ENCODE peak calls at places on chromosomes 7 and 10, in six cellular contexts. S is IMR-90, H is esophagus squamous epithelium, N is heart left ventricle, C is esophagus muscularis mucosa, V is NB4. E is an unnamed sample.

GRCh38 chr7:76334320-76334967 is 24.3 kb downstream of the YWHAG start:
- DNase-seq in S (no peak), H (no peak), N (no peak), C (no peak), V (no peak), E (no peak)

GRCh38 chr7:18354686-18355085 is 140.9 kb upstream of the HDAC9 start:
- DNase-seq in S (peak; percentile 50), H (no peak), N (no peak), C (no peak), V (no peak), E (no peak)

GRCh38 chr10:351770-352318 is 216.6 kb downstream of the ZMYND11 start:
- DNase-seq in S (no peak), H (no peak), N (no peak), C (no peak), V (no peak), E (no peak)

GRCh38 chr7:121080913-121081326 is 92.4 kb downstream of the CPED1 start:
- DNase-seq in S (no peak), H (no peak), N (no peak), C (no peak), V (no peak), E (no peak)

GRCh38 chr10:46001187-46001756 is 29.0 kb downstream of the TIMM23 start:
- DNase-seq in S (no peak), H (no peak), N (no peak), C (no peak), V (no peak), E (no peak)

GRCh38 chr10:102815790-102816549 is 21.2 kb downstream of the CYP17A1 start:
- DNase-seq in S (peak; percentile 96), H (no peak), N (peak; percentile 73), C (peak; percentile 93), V (peak; percentile 51), E (no peak)

GRCh38 chr10:131177431-131178327 is 133.8 kb downstream of the TCERG1L start:
- DNase-seq in S (no peak), H (no peak), N (no peak), C (no peak), V (no peak), E (no peak)

GRCh38 chr7:128000048-128000447 is 31.2 kb downstream of the LRRC4 start:
- DNase-seq in S (no peak), H (no peak), N (no peak), C (no peak), V (no peak), E (no peak)

GRCh38 chr7:116138202-116138801 is 72.0 kb upstream of the TES start:
- DNase-seq in S (peak; percentile 83), H (no peak), N (no peak), C (no peak), V (peak; percentile 63), E (no peak)

GRCh38 chr10:73561192-73561591 is 29.9 kb downstream of the USP54 start:
- DNase-seq in S (no peak), H (no peak), N (no peak), C (no peak), V (no peak), E (no peak)

GRCh38 chr10:104277785-104278184 is 8.8 kb downstream of the GSTO2 start:
- DNase-seq in S (no peak), H (no peak), N (no peak), C (no peak), V (no peak), E (no peak)

GRCh38 chr10:79286318-79286951 is 60.8 kb upstream of the PPIF start:
- DNase-seq in S (peak; percentile 29), H (peak; percentile 77), N (peak; percentile 64), C (peak; percentile 94), V (peak; percentile 100), E (peak; percentile 61)

GRCh38 chr10:103584216-103585010 is 90.9 kb downstream of the NEURL1 start:
- DNase-seq in S (no peak), H (no peak), N (peak; percentile 39), C (no peak), V (peak; percentile 38), E (no peak)

GRCh38 chr10:13712799-13713581 is 126.2 kb downstream of the PRPF18 start:
- DNase-seq in S (peak; percentile 99), H (peak; percentile 15), N (peak; percentile 82), C (peak; percentile 93), V (peak; percentile 89), E (peak; percentile 93)

GRCh38 chr7:47510192-47510591 is 71.7 kb downstream of the TNS3 start:
- DNase-seq in S (no peak), H (no peak), N (no peak), C (no peak), V (no peak), E (no peak)

GRCh38 chr7:148706368-148706767 is 7.7 kb downstream of the CUL1 start:
- DNase-seq in S (no peak), H (no peak), N (no peak), C (no peak), V (no peak), E (no peak)

GRCh38 chr10:46551701-46552525 is 4.5 kb downstream of the GPRIN2 start:
- DNase-seq in S (no peak), H (no peak), N (peak; percentile 7), C (no peak), V (no peak), E (peak; percentile 85)

GRCh38 chr10:47192273-47192672 is 107.7 kb upstream of the GDF10 start:
- DNase-seq in S (no peak), H (no peak), N (no peak), C (peak; percentile 86), V (no peak), E (peak; percentile 59)

GRCh38 chr7:64914557-64914956 is 11.5 kb downstream of the ZNF273 start:
- DNase-seq in S (no peak), H (no peak), N (no peak), C (no peak), V (no peak), E (no peak)

GRCh38 chr10:96287392-96288105 is 16.2 kb upstream of the BLNK start:
- DNase-seq in S (no peak), H (no peak), N (no peak), C (no peak), V (no peak), E (no peak)

GRCh38 chr7:158861936-158862704 is 5.8 kb downstream of the DYNC2I1 start:
- DNase-seq in S (no peak), H (no peak), N (no peak), C (no peak), V (no peak), E (peak; percentile 83)

GRCh38 chr7:106504620-106505019 is 156.3 kb downstream of the CCDC71L start:
- DNase-seq in S (peak; percentile 47), H (no peak), N (no peak), C (no peak), V (no peak), E (no peak)

GRCh38 chr10:75140246-75140645 is 28.8 kb downstream of the SAMD8 start:
- DNase-seq in S (no peak), H (no peak), N (no peak), C (no peak), V (no peak), E (no peak)

GRCh38 chr7:45136106-45137060 is 21.2 kb upstream of the RAMP3 start:
- DNase-seq in S (peak; percentile 74), H (no peak), N (peak; percentile 46), C (no peak), V (peak; percentile 94), E (peak; percentile 23)

GRCh38 chr7:140972344-140972743 is 42.4 kb downstream of the MRPS33 start:
- DNase-seq in S (no peak), H (no peak), N (no peak), C (no peak), V (no peak), E (no peak)

GRCh38 chr7:149454006-149454405 is 6.9 kb downstream of the ZNF777 start:
- DNase-seq in S (no peak), H (no peak), N (no peak), C (peak; percentile 53), V (no peak), E (peak; percentile 31)

GRCh38 chr7:6015917-6016652 is 7.0 kb downstream of the AIMP2 start:
- DNase-seq in S (peak; percentile 95), H (no peak), N (peak; percentile 46), C (no peak), V (no peak), E (peak; percentile 68)

GRCh38 chr10:8214587-8214986 is 160.1 kb downstream of the GATA3 start:
- DNase-seq in S (no peak), H (no peak), N (no peak), C (no peak), V (no peak), E (no peak)
- TF ChIP-seq CTCF in S (no peak), H (no peak), N (no peak), C (no peak), V (no peak), E (no peak)

GRCh38 chr10:128078136-128078969 is 47.9 kb downstream of the MKI67 start:
- DNase-seq in S (peak; percentile 37), H (no peak), N (no peak), C (no peak), V (peak; percentile 44), E (peak; percentile 80)

GRCh38 chr10:128080231-128080630 is 46.0 kb downstream of the MKI67 start:
- DNase-seq in S (no peak), H (no peak), N (no peak), C (no peak), V (no peak), E (no peak)

GRCh38 chr10:128083191-128083895 is 42.9 kb downstream of the MKI67 start:
- DNase-seq in S (no peak), H (no peak), N (no peak), C (no peak), V (no peak), E (peak; percentile 52)

GRCh38 chr10:128077155-128077875 is 48.9 kb downstream of the MKI67 start:
- DNase-seq in S (no peak), H (no peak), N (no peak), C (no peak), V (no peak), E (peak; percentile 71)

DNA sequence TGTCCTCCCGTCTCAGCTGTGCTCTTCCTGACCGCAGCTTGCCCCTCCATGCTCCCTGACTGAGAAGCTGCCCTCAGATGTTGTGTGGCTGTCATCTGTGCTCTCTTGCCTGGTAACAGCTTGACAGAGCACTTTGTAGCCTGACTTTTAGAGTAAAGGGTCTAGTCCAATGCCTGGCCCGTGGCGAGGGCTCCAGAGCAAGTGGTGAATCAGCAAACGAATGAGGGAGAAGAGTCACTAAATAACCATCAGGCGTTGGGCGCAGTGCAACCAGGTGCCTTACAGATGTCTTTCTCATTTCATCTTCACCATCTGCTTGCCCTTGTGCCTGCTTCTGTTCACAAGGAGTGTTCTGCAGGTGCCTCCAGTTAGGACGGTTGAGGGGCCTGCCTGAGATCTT is 45.6 kb downstream of the MKI67 start:
- DNase-seq in S (no peak), H (no peak), N (no peak), C (no peak), V (no peak), E (peak; percentile 53)
- H3K4me3 ChIP-seq in S (no peak overlapping the region), H (no peak overlapping the region), N (no peak overlapping the region), C (no peak overlapping the region), V (no peak overlapping the region), E (no peak overlapping the region)

GRCh38 chr10:72263613-72264241 is 10.0 kb upstream of the DDIT4 start:
- DNase-seq in S (no peak), H (no peak), N (no peak), C (no peak), V (no peak), E (no peak)
- TF ChIP-seq POLR2A in S (no peak), H (no peak), N (no peak), C (no peak), V (no peak), E (no peak)

DNA sequence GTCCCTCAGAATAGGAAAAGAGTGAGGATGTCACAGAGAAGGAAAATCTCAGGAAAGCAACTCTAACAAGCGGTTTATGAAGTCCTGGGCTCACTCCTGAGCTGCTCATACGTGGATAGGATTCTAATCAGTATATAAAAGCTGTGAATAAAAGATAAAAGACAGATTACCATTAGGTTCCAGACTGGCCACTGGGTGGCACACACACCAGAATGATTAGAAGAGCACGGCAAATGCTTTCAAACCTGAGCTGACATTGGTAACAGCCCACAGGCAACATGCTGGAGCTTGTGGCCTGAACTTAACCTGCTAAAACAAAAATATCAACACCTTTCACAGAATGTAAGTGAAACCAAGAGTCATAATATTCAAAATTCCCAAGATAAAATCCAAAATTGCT is 370.8 kb downstream of the GRID1 start:
- DNase-seq in S (peak; percentile 0), H (no peak), N (no peak), C (peak; percentile 47), V (peak; percentile 35), E (no peak)
- TF ChIP-seq CTCF in S (peak; percentile 37), H (peak; percentile 22), N (peak; percentile 11), C (peak; percentile 5), V (peak; percentile 42), E (no peak)